ENCODE peak calls at places on chromosomes 5 and 9, in six cellular contexts. T is skeletal muscle cell; N is omental fat pad; D is NCI-H1092 treated with DMSO at 0.1 percent for 48 hours; C is transverse colon; H is stimulated activated CD4-positive, alpha-beta T cell treated with anti-CD3 and anti-CD28 coated beads, Interleukin-2, amount 100 ng/mL, for 24 hours. J is an unnamed sample.

GRCh38 chr5:137631453-137631852 is 104.4 kb downstream of the KLHL3 start:
- DNase-seq in T (no peak), N (no peak), D (no peak), C (no peak), H (no peak), J (no peak)

GRCh38 chr5:35213608-35214007 is 16.7 kb downstream of the PRLR start:
- DNase-seq in T (no peak), N (no peak), D (no peak), C (no peak), H (no peak), J (no peak)

GRCh38 chr9:129163753-129164152 is 14.3 kb downstream of the IER5L start:
- DNase-seq in T (no peak), N (no peak), D (no peak), C (no peak), H (no peak), J (no peak)

GRCh38 chr5:100846722-100847121 is 56.4 kb downstream of the ST8SIA4 start:
- DNase-seq in T (no peak), N (no peak), D (no peak), C (no peak), H (no peak), J (no peak)

GRCh38 chr9:69215774-69216482 is 41.9 kb downstream of the TJP2 start:
- DNase-seq in T (no peak), N (no peak), D (no peak), C (no peak), H (no peak), J (no peak)

GRCh38 chr9:121729769-121730168 is 78.3 kb downstream of the DAB2IP start:
- DNase-seq in T (no peak), N (no peak), D (no peak), C (no peak), H (no peak), J (no peak)

GRCh38 chr5:109388407-109388806 is 21.4 kb downstream of the PJA2 start:
- DNase-seq in T (no peak), N (no peak), D (no peak), C (no peak), H (no peak), J (no peak)

GRCh38 chr9:107093365-107094060 is 189.6 kb upstream of the RAD23B start:
- DNase-seq in T (no peak), N (no peak), D (no peak), C (no peak), H (no peak), J (no peak)

GRCh38 chr5:72848474-72849428 is 32.3 kb downstream of the TNPO1 start:
- DNase-seq in T (no peak), N (no peak), D (peak), C (peak), H (peak), J (peak)

GRCh38 chr5:39194466-39195136 is 24.8 kb downstream of the FYB1 start:
- DNase-seq in T (peak), N (no peak), D (no peak), C (no peak), H (no peak), J (no peak)

GRCh38 chr5:179837076-179838011 is 16.6 kb downstream of the SQSTM1 start:
- DNase-seq in T (no peak), N (no peak), D (no peak), C (no peak), H (no peak), J (no peak)

GRCh38 chr5:7825630-7826029 is 25.3 kb downstream of the CFAP90 start:
- DNase-seq in T (no peak), N (no peak), D (no peak), C (no peak), H (no peak), J (no peak)

GRCh38 chr5:139391570-139392323 is 2.0 kb upstream of the MZB1 start:
- DNase-seq in T (no peak), N (no peak), D (no peak), C (peak), H (no peak), J (no peak)

GRCh38 chr9:27276182-27277030 is 20.5 kb downstream of the EQTN start:
- DNase-seq in T (peak), N (no peak), D (peak), C (no peak), H (no peak), J (peak)

GRCh38 chr5:96253140-96253539 is 179.9 kb downstream of the PCSK1 start:
- DNase-seq in T (no peak), N (no peak), D (no peak), C (no peak), H (no peak), J (peak)

GRCh38 chr5:74378464-74378863 is 262.1 kb downstream of the ENC1 start:
- DNase-seq in T (peak), N (no peak), D (no peak), C (no peak), H (no peak), J (no peak)

GRCh38 chr9:4196376-4196775 is 103.5 kb downstream of the GLIS3 start:
- DNase-seq in T (no peak), N (no peak), D (no peak), C (no peak), H (no peak), J (no peak)

GRCh38 chr9:4117835-4118610 is 181.8 kb downstream of the GLIS3 start:
- DNase-seq in T (no peak), N (no peak), D (peak), C (peak), H (peak), J (peak)

GRCh38 chr9:85662558-85662957 is 79.2 kb downstream of the AGTPBP1 start:
- DNase-seq in T (no peak), N (no peak), D (no peak), C (no peak), H (no peak), J (no peak)

GRCh38 chr5:179759961-179760541 is 27.4 kb downstream of the MAML1 start:
- DNase-seq in T (no peak), N (no peak), D (no peak), C (no peak), H (peak), J (no peak)

GRCh38 chr5:32785639-32786216 is 74.6 kb downstream of the NPR3 start:
- DNase-seq in T (peak), N (no peak), D (no peak), C (no peak), H (no peak), J (no peak)

GRCh38 chr9:115099891-115100290 is 18.1 kb downstream of the TNC start:
- DNase-seq in T (no peak), N (no peak), D (no peak), C (no peak), H (no peak), J (no peak)

GRCh38 chr5:53515988-53516387 is 35.6 kb downstream of the FST start:
- DNase-seq in T (no peak), N (no peak), D (no peak), C (no peak), H (no peak), J (no peak)

GRCh38 chr5:172411423-172412111 is 42.8 kb downstream of the SH3PXD2B start:
- DNase-seq in T (no peak), N (no peak), D (no peak), C (peak), H (peak), J (no peak)

GRCh38 chr5:180599981-180600553 is 8.8 kb upstream of the SCGB3A1 start:
- DNase-seq in T (no peak), N (no peak), D (no peak), C (no peak), H (no peak), J (no peak)

GRCh38 chr9:130138791-130139190 is 33.4 kb upstream of the NCS1 start:
- DNase-seq in T (peak), N (peak), D (peak), C (peak), H (no peak), J (no peak)

GRCh38 chr5:10768304-10768899 is 7.4 kb upstream of the DAP start:
- DNase-seq in T (no peak), N (no peak), D (no peak), C (no peak), H (no peak), J (no peak)

GRCh38 chr5:132176543-132176945 is 51.1 kb downstream of the P4HA2 start:
- DNase-seq in T (no peak), N (no peak), D (no peak), C (no peak), H (no peak), J (no peak)

J was measured in COR-L47.